ENCODE peak calls at places on chromosomes 3 and 15, in four cellular contexts. W, I, Y and E are unnamed samples.

GRCh38 chr3:29275309-29275708 is 5.6 kb upstream of the RBMS3 start:
- DNase-seq in W (no peak), I (no peak), Y (no peak), E (peak)

GRCh38 chr3:114839476-114839875 is 307.6 kb downstream of the ZBTB20 start:
- DNase-seq in W (no peak), I (no peak), Y (no peak), E (no peak)

GRCh38 chr3:149736180-149737100 is 15.8 kb downstream of the COMMD2 start:
- DNase-seq in W (no peak), I (no peak), Y (peak), E (peak)

GRCh38 chr15:62110000-62110851 is 43.4 kb downstream of the C2CD4A start:
- DNase-seq in W (no peak), I (no peak), Y (peak), E (peak)

GRCh38 chr3:43632269-43632733 is 10.5 kb upstream of the ANO10 start:
- DNase-seq in W (no peak), I (no peak), Y (peak), E (peak)

GRCh38 chr3:179640469-179640868 is 12.4 kb upstream of the USP13 start:
- DNase-seq in W (no peak), I (no peak), Y (no peak), E (no peak)

GRCh38 chr3:141388823-141389617 is 20.7 kb downstream of the ZBTB38 start:
- DNase-seq in W (no peak), I (no peak), Y (no peak), E (no peak)

GRCh38 chr15:86316699-86317378 is 237.2 kb downstream of the AGBL1 start:
- DNase-seq in W (no peak), I (no peak), Y (no peak), E (no peak)

GRCh38 chr15:31327674-31328424 is 1.2 kb downstream of the KLF13 start:
- DNase-seq in W (peak), I (peak), Y (peak), E (peak)

GRCh38 chr3:139762307-139762706 is 84.5 kb upstream of the NMNAT3 start:
- DNase-seq in W (no peak), I (no peak), Y (no peak), E (no peak)

GRCh38 chr3:170741756-170742530 is 128.1 kb downstream of the RPL22L1 start:
- DNase-seq in W (no peak), I (no peak), Y (peak), E (peak)

GRCh38 chr3:170749185-170749584 is 120.8 kb downstream of the RPL22L1 start:
- DNase-seq in W (no peak), I (no peak), Y (no peak), E (no peak)

GRCh38 chr3:170740726-170741591 is 129.0 kb downstream of the RPL22L1 start:
- DNase-seq in W (no peak), I (peak), Y (peak), E (peak)

GRCh38 chr3:170746175-170746942 is 123.6 kb downstream of the RPL22L1 start:
- DNase-seq in W (no peak), I (no peak), Y (peak), E (no peak)

GRCh38 chr3:170745211-170745718 is 124.7 kb downstream of the RPL22L1 start:
- DNase-seq in W (no peak), I (no peak), Y (peak), E (peak)
- H3K4me3 ChIP-seq in W (no peak), I (no peak), Y (no peak), E (no peak)

GRCh38 chr3:17030956-17031652 is 146.3 kb downstream of the PLCL2 start:
- DNase-seq in W (no peak), I (no peak), Y (no peak), E (no peak)
- H3K4me3 ChIP-seq in W (no peak), I (no peak), Y (no peak), E (no peak)

DNA sequence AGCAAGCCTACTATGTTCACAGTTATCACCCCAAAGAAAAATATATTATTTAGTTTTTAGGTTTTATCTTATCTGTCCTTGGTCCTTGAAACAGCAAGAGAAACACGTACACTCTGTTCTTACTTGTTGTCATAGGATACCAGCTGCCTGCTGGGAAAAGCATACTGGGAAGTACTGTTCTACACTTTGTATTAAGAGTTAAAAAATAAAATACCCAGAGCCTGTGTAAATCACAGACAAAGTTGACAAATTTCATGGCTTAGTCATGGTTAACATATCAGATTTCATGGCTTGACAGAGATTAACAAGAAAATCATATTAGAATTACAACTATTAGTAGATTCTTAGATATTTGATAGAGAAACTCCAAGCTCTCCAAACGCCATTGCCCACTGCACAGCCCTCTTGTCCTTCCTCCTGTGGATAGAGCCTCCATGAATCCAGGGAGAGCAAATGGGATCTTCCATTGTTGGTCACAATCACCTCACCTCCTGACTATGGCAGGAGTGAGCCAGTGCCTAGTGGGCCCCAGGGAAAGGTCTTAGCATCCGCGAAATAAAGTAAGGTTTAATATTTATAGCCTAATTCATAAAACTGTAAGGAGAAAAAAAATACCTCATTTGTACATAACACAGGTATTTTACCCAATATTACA is 128.1 kb upstream of the WNT5A start:
- DNase-seq in W (no peak), I (no peak), Y (peak), E (no peak)
- H3K4me3 ChIP-seq in W (no peak), I (no peak), Y (no peak), E (no peak)

GRCh38 chr15:72227720-72228119 is 3.3 kb downstream of the PKM start:
- DNase-seq in W (no peak), I (no peak), Y (peak), E (peak)

GRCh38 chr15:72229947-72230196 is 1.1 kb downstream of the PKM start:
- DNase-seq in W (no peak), I (no peak), Y (no peak), E (no peak)

GRCh38 chr15:72229076-72229946 is 1.7 kb downstream of the PKM start:
- DNase-seq in W (no peak), I (no peak), Y (no peak), E (peak)

GRCh38 chr15:72230197-72231065 is 559 bp downstream of the PKM start:
- DNase-seq in W (peak), I (peak), Y (peak), E (peak)

GRCh38 chr15:72227192-72227586 is 3.8 kb downstream of the PKM start:
- DNase-seq in W (no peak), I (no peak), Y (peak), E (peak)
- H3K4me3 ChIP-seq in W (no peak), I (peak), Y (peak), E (no peak)

GRCh38 chr3:69746119-69746518 is 6.9 kb downstream of the MITF start:
- DNase-seq in W (no peak), I (no peak), Y (no peak), E (no peak)
- H3K4me3 ChIP-seq in W (no peak), I (peak), Y (no peak), E (no peak)

GRCh38 chr3:123294296-123294938 is 92.7 kb downstream of the SEC22A start:
- DNase-seq in W (no peak), I (peak), Y (no peak), E (no peak)
- H3K4me3 ChIP-seq in W (no peak), I (no peak), Y (no peak), E (no peak)

GRCh38 chr15:48897144-48897814 is 19.3 kb downstream of the EID1 start:
- DNase-seq in W (no peak), I (no peak), Y (no peak), E (no peak)
- H3K4me3 ChIP-seq in W (no peak), I (peak), Y (no peak), E (no peak)

GRCh38 chr3:157438371-157438735 is 1.7 kb downstream of the PTX3 start:
- DNase-seq in W (no peak), I (no peak), Y (peak), E (no peak)
- H3K4me3 ChIP-seq in W (no peak), I (peak), Y (peak), E (peak)

GRCh38 chr15:75371901-75372688 is 3.7 kb upstream of the MAN2C1 start:
- DNase-seq in W (no peak), I (no peak), Y (no peak), E (no peak)

GRCh38 chr15:75368689-75369239 is 357 bp upstream of the MAN2C1 start:
- DNase-seq in W (no peak), I (no peak), Y (no peak), E (peak)

GRCh38 chr15:75367913-75368688 is at the start of gene MAN2C1:
- DNase-seq in W (peak), I (peak), Y (peak), E (peak)

GRCh38 chr15:75371486-75371885 is 3.1 kb upstream of the MAN2C1 start:
- DNase-seq in W (no peak), I (no peak), Y (no peak), E (peak)

DNA sequence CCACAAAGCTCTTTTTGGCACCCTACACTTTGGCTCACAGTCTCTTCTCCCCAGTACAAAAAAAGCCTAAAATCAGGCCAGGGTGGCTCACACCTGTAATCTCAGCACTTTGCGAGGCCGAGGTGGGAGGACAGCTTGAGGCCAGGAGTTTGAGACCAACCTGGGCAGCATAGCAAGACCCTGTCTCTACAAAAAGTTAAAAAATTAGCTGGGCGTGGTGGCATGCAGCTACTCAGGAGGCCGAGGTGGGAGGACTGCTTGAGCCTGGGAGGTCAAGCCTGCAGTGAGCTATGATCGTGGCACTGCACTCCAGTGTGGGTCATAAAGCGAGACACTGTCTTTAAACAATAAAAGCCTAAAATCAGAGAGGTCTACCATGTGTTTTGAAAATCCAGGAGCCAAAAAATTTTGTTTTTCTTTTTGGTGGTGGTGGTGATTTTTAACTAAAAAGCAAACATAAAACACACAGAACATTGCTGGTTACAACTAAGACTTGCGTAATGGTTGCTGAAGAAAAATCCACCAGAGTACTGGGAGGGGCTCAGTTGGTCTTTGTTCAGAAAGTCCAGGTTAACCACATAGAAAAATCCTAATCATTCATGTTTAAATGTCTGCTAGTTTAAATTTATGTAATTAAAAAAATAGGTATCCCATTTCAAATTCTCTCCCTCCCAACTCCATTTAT is 1.6 kb upstream of the MAN2C1 start:
- DNase-seq in W (no peak), I (no peak), Y (no peak), E (no peak)
- H3K4me3 ChIP-seq in W (no peak), I (no peak), Y (peak), E (no peak)